ENCODE peak calls at places on chromosomes 2 and 18, in six cellular contexts. G is SK-N-DZ; U is left ventricle myocardium superior; A is NCI-H774; B is iPS DF 6.9; J is activated CD8-positive, alpha-beta memory T cell treated with anti-CD3 and anti-CD28 coated beads, Interleukin-2, amount 50 U/mL, for 4 hours. I is an unnamed sample.

GRCh38 chr2:190505696-190506095 is 28.8 kb downstream of the NEMP2 start:
- DNase-seq in G (no peak), U (no peak), A (no peak), B (no peak), J (no peak), I (no peak)

GRCh38 chr2:197073701-197074433 is 147.4 kb upstream of the PGAP1 start:
- DNase-seq in G (no peak), U (peak), A (no peak), B (no peak), J (no peak), I (no peak)

GRCh38 chr18:21851327-21851961 is 110.9 kb downstream of the MIB1 start:
- DNase-seq in G (no peak), U (no peak), A (no peak), B (no peak), J (no peak), I (no peak)

GRCh38 chr2:584863-585823 is 92.1 kb downstream of the TMEM18 start:
- DNase-seq in G (peak), U (no peak), A (no peak), B (no peak), J (peak), I (no peak)

GRCh38 chr18:44733069-44733753 is 52.5 kb downstream of the SETBP1 start:
- DNase-seq in G (peak), U (no peak), A (no peak), B (no peak), J (no peak), I (peak)

GRCh38 chr2:124877065-124877671 is 852.1 kb downstream of the CNTNAP5 start:
- DNase-seq in G (peak), U (no peak), A (no peak), B (no peak), J (no peak), I (no peak)

GRCh38 chr2:28030600-28030999 is 140.1 kb downstream of the BABAM2 start:
- DNase-seq in G (no peak), U (no peak), A (no peak), B (no peak), J (no peak), I (no peak)

GRCh38 chr18:79679552-79680099 is at the start of gene CTDP1:
- DNase-seq in G (peak), U (peak), A (peak), B (peak), J (peak), I (peak)

GRCh38 chr2:189406612-189407011 is 34.7 kb upstream of the WDR75 start:
- DNase-seq in G (no peak), U (no peak), A (no peak), B (no peak), J (no peak), I (no peak)

GRCh38 chr2:210955591-210955990 is 399.2 kb downstream of the CPS1 start:
- DNase-seq in G (no peak), U (no peak), A (no peak), B (no peak), J (no peak), I (no peak)

GRCh38 chr2:85418132-85419008 is at the start of gene SH2D6:
- DNase-seq in G (peak), U (peak), A (peak), B (no peak), J (peak), I (peak)

GRCh38 chr2:215060851-215061541 is 77.4 kb downstream of the ABCA12 start:
- DNase-seq in G (peak), U (no peak), A (peak), B (no peak), J (no peak), I (no peak)

GRCh38 chr2:43217228-43218220 is 8.9 kb downstream of the ZFP36L2 start:
- DNase-seq in G (peak), U (no peak), A (no peak), B (peak), J (no peak), I (no peak)

GRCh38 chr2:12347049-12347448 is 369.7 kb upstream of the TRIB2 start:
- DNase-seq in G (no peak), U (no peak), A (peak), B (no peak), J (no peak), I (no peak)

GRCh38 chr2:155372969-155373368 is 674.5 kb downstream of the KCNJ3 start:
- DNase-seq in G (peak), U (no peak), A (peak), B (no peak), J (no peak), I (no peak)

GRCh38 chr2:105929506-105929905 is 184.8 kb downstream of the NCK2 start:
- DNase-seq in G (no peak), U (no peak), A (no peak), B (no peak), J (peak), I (no peak)

GRCh38 chr2:71785550-71785951 is 332.2 kb downstream of the DYSF start:
- DNase-seq in G (no peak), U (no peak), A (no peak), B (no peak), J (no peak), I (no peak)

GRCh38 chr2:43225093-43225787 is 1.2 kb downstream of the ZFP36L2 start:
- DNase-seq in G (peak), U (peak), A (no peak), B (no peak), J (peak), I (no peak)

GRCh38 chr18:80147037-80147417 is 38.0 kb downstream of the ADNP2 start:
- DNase-seq in G (peak), U (no peak), A (no peak), B (no peak), J (no peak), I (no peak)

GRCh38 chr2:238700122-238700457 is 147.8 kb upstream of the TWIST2 start:
- DNase-seq in G (no peak), U (peak), A (no peak), B (no peak), J (no peak), I (no peak)

GRCh38 chr18:75757951-75758350 is 330.4 kb upstream of the SMIM21 start:
- DNase-seq in G (no peak), U (no peak), A (no peak), B (no peak), J (no peak), I (no peak)

GRCh38 chr18:69161383-69162028 is 239.2 kb upstream of the DOK6 start:
- DNase-seq in G (no peak), U (peak), A (no peak), B (no peak), J (no peak), I (no peak)

GRCh38 chr2:55141572-55142413 is 90.3 kb downstream of the CLHC1 start:
- DNase-seq in G (no peak), U (no peak), A (no peak), B (no peak), J (no peak), I (no peak)

GRCh38 chr18:52722904-52723303 is 382.9 kb downstream of the DCC start:
- DNase-seq in G (no peak), U (no peak), A (no peak), B (no peak), J (no peak), I (no peak)

GRCh38 chr2:191739194-191739593 is 61.3 kb downstream of the NABP1 start:
- DNase-seq in G (no peak), U (no peak), A (no peak), B (no peak), J (no peak), I (no peak)

GRCh38 chr18:68482815-68483214 is 232.1 kb downstream of the TMX3 start:
- DNase-seq in G (no peak), U (no peak), A (no peak), B (no peak), J (no peak), I (no peak)

GRCh38 chr2:37656512-37657423 is 14.7 kb downstream of the CDC42EP3 start:
- DNase-seq in G (no peak), U (no peak), A (no peak), B (peak), J (no peak), I (no peak)

GRCh38 chr2:228613133-228613532 is 431.6 kb upstream of the SPHKAP start:
- DNase-seq in G (no peak), U (no peak), A (peak), B (no peak), J (no peak), I (no peak)

GRCh38 chr2:9637330-9637729 is 6.5 kb upstream of the YWHAQ start:
- DNase-seq in G (no peak), U (no peak), A (no peak), B (no peak), J (no peak), I (no peak)

GRCh38 chr2:24104906-24105305 is 18.2 kb downstream of the PFN4 start:
- DNase-seq in G (no peak), U (no peak), A (no peak), B (no peak), J (no peak), I (no peak)

GRCh38 chr2:183125659-183126341 is 1.6 kb downstream of the NUP35 start:
- DNase-seq in G (no peak), U (no peak), A (no peak), B (no peak), J (no peak), I (no peak)

GRCh38 chr2:148876589-148877402 is 1.8 kb downstream of the KIF5C start:
- DNase-seq in G (peak), U (peak), A (peak), B (no peak), J (peak), I (no peak)

GRCh38 chr2:46720592-46721185 is 194.9 kb downstream of the MCFD2 start:
- DNase-seq in G (no peak), U (no peak), A (no peak), B (no peak), J (no peak), I (no peak)

GRCh38 chr2:26572589-26572988 is 68.6 kb downstream of the CIB4 start:
- DNase-seq in G (no peak), U (no peak), A (no peak), B (no peak), J (no peak), I (no peak)

GRCh38 chr18:48028716-48029115 is 98.3 kb upstream of the SMAD2 start:
- DNase-seq in G (no peak), U (no peak), A (no peak), B (no peak), J (no peak), I (no peak)

GRCh38 chr2:239208470-239209180 is 192.2 kb downstream of the HDAC4 start:
- DNase-seq in G (no peak), U (no peak), A (peak), B (no peak), J (no peak), I (no peak)

I was measured in thoracic aorta.